ENCODE peak calls at places on chromosome 3, in four cellular contexts. A is HepG2, O is IMR-90, T is HCT116. Q is an unnamed sample.

GRCh38 chr3:140004271-140004670 is 69.3 kb downstream of the CLSTN2 start:
- DNase-seq in A (no peak), O (no peak), T (no peak), Q (no peak)

GRCh38 chr3:116198087-116198486 is 247.2 kb downstream of the LSAMP start:
- DNase-seq in A (no peak), O (peak), T (no peak), Q (no peak)

GRCh38 chr3:194102436-194102835 is 33.5 kb upstream of the HES1 start:
- DNase-seq in A (no peak), O (no peak), T (no peak), Q (no peak)

GRCh38 chr3:76107935-76108570 is 322.7 kb upstream of the ZNF717 start:
- DNase-seq in A (peak), O (peak), T (peak), Q (peak)

GRCh38 chr3:71868891-71869290 is 83.9 kb upstream of the PROK2 start:
- DNase-seq in A (no peak), O (no peak), T (no peak), Q (no peak)

GRCh38 chr3:107218864-107219269 is 158.4 kb upstream of the CCDC54 start:
- DNase-seq in A (no peak), O (no peak), T (no peak), Q (no peak)

GRCh38 chr3:120177907-120178306 is 83.7 kb upstream of the GSK3B start:
- DNase-seq in A (peak), O (no peak), T (no peak), Q (peak)

GRCh38 chr3:133805384-133805701 is 272 bp upstream of the SRPRB start:
- DNase-seq in A (no peak), O (no peak), T (no peak), Q (no peak)

GRCh38 chr3:52324676-52325075 is 8.6 kb downstream of the DNAH1 start:
- DNase-seq in A (no peak), O (no peak), T (no peak), Q (no peak)

GRCh38 chr3:126886217-126886616 is 96.7 kb upstream of the PLXNA1 start:
- DNase-seq in A (no peak), O (peak), T (no peak), Q (no peak)

GRCh38 chr3:16828815-16829214 is 55.9 kb upstream of the PLCL2 start:
- DNase-seq in A (no peak), O (peak), T (peak), Q (peak)

GRCh38 chr3:114827495-114827894 is 319.6 kb downstream of the ZBTB20 start:
- DNase-seq in A (peak), O (peak), T (peak), Q (peak)

GRCh38 chr3:153277029-153277428 is 115.0 kb downstream of the RAP2B start:
- DNase-seq in A (no peak), O (no peak), T (no peak), Q (no peak)

GRCh38 chr3:127632035-127632434 is 3.0 kb downstream of the PODXL2 start:
- DNase-seq in A (no peak), O (no peak), T (no peak), Q (no peak)

GRCh38 chr3:42123824-42124500 is 32.8 kb downstream of the TRAK1 start:
- DNase-seq in A (no peak), O (no peak), T (no peak), Q (no peak)

GRCh38 chr3:19046440-19046839 is 101.9 kb upstream of the KCNH8 start:
- DNase-seq in A (no peak), O (no peak), T (no peak), Q (peak)

DNA sequence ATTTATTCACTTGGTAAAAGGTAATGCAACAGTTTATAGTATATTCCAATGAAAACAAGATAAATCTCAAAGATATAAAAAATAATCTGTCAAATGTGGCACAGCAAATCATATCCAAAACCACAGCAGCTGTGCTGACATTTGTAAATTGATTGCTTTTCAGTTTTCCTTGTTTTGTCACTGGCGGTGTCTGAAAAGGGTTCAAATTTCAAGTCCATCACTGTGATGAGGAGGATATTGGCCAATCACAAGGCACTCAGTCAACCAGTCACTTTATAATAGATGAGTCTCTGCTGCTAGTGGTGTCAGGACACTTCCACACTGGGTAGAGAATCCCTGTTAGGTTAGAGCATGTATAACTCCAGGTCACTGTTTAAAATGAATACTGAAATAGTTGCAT is 154.8 kb downstream of the SLC9A9 start:
- DNase-seq in A (no peak), O (no peak), T (no peak), Q (no peak)
- TF ChIP-seq RAD21 in A (no peak), O (no peak), T (no peak), Q (no peak)

GRCh38 chr3:195889843-195890407 is 18.4 kb downstream of the TNK2 start:
- DNase-seq in A (no peak), O (no peak), T (no peak), Q (no peak)
- TF ChIP-seq RAD21 in A (no peak), O (no peak), T (no peak), Q (no peak)

DNA sequence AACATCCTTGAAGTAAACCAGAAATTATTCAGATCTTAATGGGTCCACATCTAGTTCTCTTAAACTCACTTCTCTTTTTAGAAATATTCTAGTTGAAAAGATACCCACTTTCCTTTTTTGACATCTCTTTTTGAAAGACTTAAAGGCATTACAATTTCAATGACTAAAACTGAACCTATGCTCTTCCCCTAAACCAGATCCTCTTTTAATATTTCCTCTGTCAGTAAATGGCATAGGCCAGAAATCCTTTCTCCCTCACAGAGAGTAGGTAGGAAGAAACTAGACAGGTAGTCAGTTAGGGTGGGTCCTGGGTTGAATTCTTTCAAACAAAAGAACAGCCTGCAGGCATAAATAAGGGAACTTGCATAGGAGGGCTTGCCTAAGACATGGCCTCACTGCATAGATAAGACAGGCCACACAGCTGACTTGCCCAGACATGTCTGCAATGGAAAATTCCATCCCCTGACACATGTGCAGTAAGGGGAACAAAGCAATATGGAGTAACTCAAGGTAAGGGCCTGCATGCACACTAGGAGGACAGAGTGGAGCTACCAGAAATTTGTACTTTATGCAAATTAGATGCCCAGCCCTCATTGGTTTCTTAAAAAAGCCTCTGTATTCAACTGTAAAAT is 23.2 kb downstream of the PLSCR5 start:
- DNase-seq in A (peak), O (peak), T (no peak), Q (no peak)
- TF ChIP-seq RAD21 in A (no peak), O (no peak), T (no peak), Q (no peak)

DNA sequence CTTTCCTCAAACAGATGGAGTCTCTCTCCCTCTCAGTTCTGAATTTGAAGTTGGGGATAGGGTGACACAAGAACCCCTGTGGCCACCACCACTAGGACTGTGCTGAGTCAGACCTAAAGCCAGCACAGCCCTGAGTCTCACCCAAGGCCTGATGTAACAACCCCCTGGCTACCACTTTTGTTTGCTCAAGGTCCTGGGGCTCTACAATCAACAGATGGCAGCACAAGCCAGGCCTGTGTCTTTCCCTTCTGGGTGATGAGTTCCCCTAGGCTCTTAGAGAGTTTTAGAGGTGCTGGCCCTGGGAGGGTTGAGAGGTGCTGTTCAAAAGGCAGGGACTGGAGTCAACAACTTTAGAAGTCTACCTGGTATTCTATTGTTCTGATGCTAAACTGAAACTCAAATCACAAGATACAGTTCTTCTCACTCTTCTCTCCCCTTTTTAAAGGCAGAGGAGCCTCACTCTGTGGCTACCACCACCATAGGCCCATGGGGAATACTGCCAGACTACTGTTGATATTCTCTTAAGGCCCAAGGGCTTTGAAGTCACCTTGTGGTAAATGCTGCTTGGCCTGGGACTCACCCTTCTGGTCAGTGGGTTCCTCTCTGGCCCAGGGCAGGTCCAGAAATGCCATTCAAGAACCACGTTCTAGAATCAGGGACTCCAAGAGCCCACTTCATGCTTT is 6.5 kb downstream of the OR5K4 start:
- DNase-seq in A (peak), O (no peak), T (peak), Q (peak)
- TF ChIP-seq RAD21 in A (peak), O (no peak), T (peak), Q (peak)

GRCh38 chr3:43723121-43723734 is 32.5 kb downstream of the ABHD5 start:
- DNase-seq in A (no peak), O (peak), T (no peak), Q (peak)
- TF ChIP-seq RAD21 in A (no peak), O (no peak), T (no peak), Q (no peak)

GRCh38 chr3:58577269-58577821 is at the start of gene FAM107A:
- DNase-seq in A (no peak), O (peak), T (no peak), Q (no peak)
- TF ChIP-seq RAD21 in A (no peak), O (no peak), T (no peak), Q (no peak)

GRCh38 chr3:12944413-12944812 is 103.0 kb upstream of the RPL32 start:
- DNase-seq in A (no peak), O (no peak), T (no peak), Q (no peak)

GRCh38 chr3:12947504-12948369 is 106.4 kb upstream of the RPL32 start:
- DNase-seq in A (peak), O (peak), T (no peak), Q (no peak)

GRCh38 chr3:12944849-12945248 is 103.5 kb upstream of the RPL32 start:
- DNase-seq in A (no peak), O (no peak), T (no peak), Q (no peak)

GRCh38 chr3:12946661-12947316 is 105.4 kb upstream of the RPL32 start:
- DNase-seq in A (no peak), O (no peak), T (no peak), Q (no peak)

GRCh38 chr3:12946134-12946533 is 104.8 kb upstream of the RPL32 start:
- DNase-seq in A (no peak), O (no peak), T (no peak), Q (no peak)
- TF ChIP-seq RAD21 in A (no peak), O (no peak), T (no peak), Q (no peak)

DNA sequence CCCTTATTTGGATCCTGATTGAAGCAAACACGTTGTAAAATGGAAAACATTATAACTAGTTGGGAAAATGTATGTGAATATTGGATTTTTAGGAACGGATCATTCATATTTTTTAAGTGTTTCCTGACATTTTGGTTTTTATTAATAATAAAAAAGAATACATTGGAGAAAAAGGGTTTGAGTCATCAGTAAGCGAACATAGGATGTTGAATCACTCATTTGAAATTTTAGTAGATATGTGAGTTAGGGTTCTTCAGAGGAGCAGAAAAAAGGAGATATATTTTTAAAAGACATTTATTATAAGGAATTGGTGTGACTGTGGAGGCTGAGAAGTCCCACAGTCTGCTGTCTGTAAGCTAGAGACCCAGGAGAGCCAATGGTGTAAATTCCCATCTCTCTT is 258.5 kb downstream of the PTPRG start:
- DNase-seq in A (no peak), O (peak), T (no peak), Q (no peak)
- TF ChIP-seq RAD21 in A (no peak), O (no peak), T (no peak), Q (no peak)

DNA sequence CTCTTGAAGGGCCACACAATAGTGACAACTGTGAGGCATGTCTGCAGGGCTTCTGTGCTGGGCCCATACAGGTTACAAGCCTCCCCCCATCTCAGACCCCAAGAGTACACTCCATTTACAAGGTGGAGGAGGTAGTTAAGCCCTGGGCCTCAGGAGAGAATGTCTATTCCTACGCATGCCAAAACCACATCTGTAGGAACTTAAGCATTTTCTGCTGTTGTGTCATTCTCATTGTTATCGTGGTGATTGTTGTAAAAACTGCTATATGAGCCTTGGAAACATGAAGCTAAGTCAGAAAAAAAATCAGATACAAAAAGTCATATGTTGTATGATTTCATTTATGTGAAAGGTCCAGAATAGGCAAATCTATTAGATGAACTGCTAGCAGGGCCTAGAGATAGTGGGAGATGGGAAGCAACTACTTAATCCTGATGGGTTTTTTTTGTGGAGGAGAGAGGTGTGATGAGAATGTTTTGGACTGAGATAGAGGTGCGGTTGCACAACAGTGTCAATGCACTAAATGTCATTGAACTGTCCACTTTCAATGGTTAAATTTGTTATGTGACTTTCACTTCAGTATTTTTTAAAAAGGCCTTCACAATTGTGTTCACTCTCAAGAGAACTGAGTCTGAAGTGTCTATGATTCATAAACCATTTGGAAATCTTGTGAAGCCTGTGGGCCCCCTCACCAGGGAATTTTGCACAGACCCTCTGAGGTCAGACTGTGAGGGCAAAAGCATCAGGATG is 3.0 kb downstream of the RTP3 start:
- DNase-seq in A (no peak), O (peak), T (no peak), Q (no peak)
- TF ChIP-seq RAD21 in A (no peak), O (no peak), T (no peak), Q (no peak)

Q was measured in A549.